ENCODE peak calls at places on chromosomes 11 and 22, in eight cellular contexts. N, J, M, W, U, E, T and I are unnamed samples.

GRCh38 chr11:12516387-12517110 is 139.2 kb downstream of the PARVA start:
- DNase-seq in N (no peak), J (no peak), M (no peak), W (no peak), U (no peak), E (no peak), T (no peak), I (no peak)

GRCh38 chr11:68584097-68584496 is 100.2 kb upstream of the GAL start:
- DNase-seq in N (no peak), J (no peak), M (peak), W (peak), U (peak), E (peak), T (peak), I (peak)

GRCh38 chr11:77421041-77421723 is 52.7 kb downstream of the PAK1 start:
- DNase-seq in N (no peak), J (no peak), M (no peak), W (no peak), U (no peak), E (no peak), T (no peak), I (no peak)

GRCh38 chr22:39915295-39915726 is 14.4 kb downstream of the GRAP2 start:
- DNase-seq in N (no peak), J (no peak), M (no peak), W (no peak), U (no peak), E (no peak), T (no peak), I (no peak)

GRCh38 chr11:94728541-94728940 is 39.6 kb upstream of the AMOTL1 start:
- DNase-seq in N (no peak), J (peak), M (no peak), W (no peak), U (no peak), E (no peak), T (no peak), I (no peak)

GRCh38 chr11:74282863-74283484 is 28.5 kb downstream of the P4HA3 start:
- DNase-seq in N (no peak), J (no peak), M (no peak), W (no peak), U (no peak), E (no peak), T (no peak), I (no peak)

GRCh38 chr11:108512706-108513105 is 14.5 kb upstream of the POGLUT3 start:
- DNase-seq in N (no peak), J (peak), M (no peak), W (no peak), U (no peak), E (no peak), T (no peak), I (no peak)

GRCh38 chr11:113994077-113994954 is 19.4 kb downstream of the HTR3A start:
- DNase-seq in N (no peak), J (no peak), M (peak), W (peak), U (no peak), E (no peak), T (no peak), I (peak)

GRCh38 chr11:116078101-116078561 is 573.9 kb upstream of the CADM1 start:
- DNase-seq in N (no peak), J (peak), M (peak), W (peak), U (no peak), E (no peak), T (no peak), I (no peak)

GRCh38 chr11:44065161-44065571 is 904 bp upstream of the ACCS start:
- DNase-seq in N (no peak), J (no peak), M (no peak), W (no peak), U (peak), E (no peak), T (no peak), I (no peak)

GRCh38 chr11:34655335-34656008 is 34.6 kb downstream of the EHF start:
- DNase-seq in N (no peak), J (peak), M (no peak), W (no peak), U (no peak), E (no peak), T (no peak), I (no peak)

GRCh38 chr11:118886681-118887111 is 3.0 kb downstream of the CXCR5 start:
- DNase-seq in N (no peak), J (no peak), M (peak), W (no peak), U (no peak), E (no peak), T (no peak), I (no peak)

GRCh38 chr11:12727556-12728070 is 53.4 kb downstream of the TEAD1 start:
- DNase-seq in N (no peak), J (peak), M (no peak), W (no peak), U (no peak), E (no peak), T (no peak), I (no peak)

GRCh38 chr11:47406896-47407745 is 1.3 kb upstream of the SLC39A13 start:
- DNase-seq in N (no peak), J (no peak), M (peak), W (peak), U (no peak), E (no peak), T (no peak), I (no peak)

GRCh38 chr22:37021710-37022482 is 2.4 kb downstream of the MPST start:
- DNase-seq in N (no peak), J (peak), M (peak), W (peak), U (no peak), E (no peak), T (peak), I (peak)

GRCh38 chr22:24417200-24417599 is 10.2 kb upstream of the ADORA2A start:
- DNase-seq in N (no peak), J (no peak), M (no peak), W (no peak), U (no peak), E (no peak), T (no peak), I (no peak)

DNA sequence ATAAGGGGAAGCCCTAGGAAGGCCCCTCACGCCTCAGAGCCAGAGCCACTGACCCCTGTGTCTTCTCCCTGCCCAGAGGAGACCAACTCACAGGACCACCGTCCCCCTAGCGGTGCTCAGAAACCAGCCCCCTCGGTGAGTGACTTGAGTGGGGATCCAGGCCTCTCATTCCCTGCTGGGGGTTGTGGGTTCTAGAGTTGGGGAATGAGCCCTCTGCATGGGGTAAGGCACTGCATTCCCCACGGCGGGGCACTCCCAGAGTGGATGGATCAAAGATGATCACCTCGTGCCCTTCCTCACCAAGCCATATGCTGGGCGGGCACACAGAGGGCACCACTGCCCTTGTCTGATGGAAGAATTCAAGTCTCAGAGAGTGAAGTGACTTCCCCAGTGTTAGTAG is 39.7 kb downstream of the ZC3H7B start:
- DNase-seq in N (no peak), J (no peak), M (no peak), W (no peak), U (no peak), E (no peak), T (no peak), I (no peak)
- TF ChIP-seq CTCF in N (no peak), J (no peak), M (no peak), W (no peak), U (peak), E (no peak), T (no peak), I (no peak)

GRCh38 chr22:35154937-35155387 is 89.0 kb downstream of the ISX start:
- DNase-seq in N (peak), J (peak), M (peak), W (peak), U (peak), E (peak), T (peak), I (peak)
- TF ChIP-seq CTCF in N (no peak), J (peak), M (peak), W (peak), U (peak), E (no peak), T (peak), I (peak)

GRCh38 chr22:20962491-20962945 is 4.5 kb upstream of the AIFM3 start:
- DNase-seq in N (no peak), J (no peak), M (no peak), W (no peak), U (no peak), E (no peak), T (no peak), I (no peak)
- TF ChIP-seq CTCF in N (no peak), J (no peak), M (no peak), W (no peak), U (no peak), E (no peak), T (no peak), I (no peak)

DNA sequence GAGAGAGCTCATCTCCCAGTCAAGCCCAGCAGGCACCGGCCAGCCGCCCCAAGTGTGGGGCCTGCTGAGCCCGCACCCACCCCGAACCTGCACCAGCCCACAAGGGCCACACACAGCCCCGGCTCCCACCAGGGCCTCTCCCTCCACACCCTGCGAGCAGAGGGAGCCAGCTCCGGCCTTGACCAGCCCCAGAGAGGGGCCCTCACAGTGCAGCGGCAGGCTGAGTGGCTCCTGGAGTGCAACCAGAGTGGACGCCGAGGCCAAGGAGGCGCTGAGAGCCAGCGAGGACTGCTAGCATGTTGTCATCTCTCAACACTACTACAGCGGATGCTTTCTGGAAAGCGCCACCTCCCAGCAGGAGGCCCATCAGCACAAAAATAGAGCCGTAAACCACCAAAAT is 10.9 kb downstream of the DEFB108B start:
- DNase-seq in N (no peak), J (no peak), M (no peak), W (peak), U (no peak), E (no peak), T (no peak), I (no peak)
- TF ChIP-seq CTCF in N (no peak), J (no peak), M (no peak), W (no peak), U (no peak), E (no peak), T (no peak), I (no peak)

DNA sequence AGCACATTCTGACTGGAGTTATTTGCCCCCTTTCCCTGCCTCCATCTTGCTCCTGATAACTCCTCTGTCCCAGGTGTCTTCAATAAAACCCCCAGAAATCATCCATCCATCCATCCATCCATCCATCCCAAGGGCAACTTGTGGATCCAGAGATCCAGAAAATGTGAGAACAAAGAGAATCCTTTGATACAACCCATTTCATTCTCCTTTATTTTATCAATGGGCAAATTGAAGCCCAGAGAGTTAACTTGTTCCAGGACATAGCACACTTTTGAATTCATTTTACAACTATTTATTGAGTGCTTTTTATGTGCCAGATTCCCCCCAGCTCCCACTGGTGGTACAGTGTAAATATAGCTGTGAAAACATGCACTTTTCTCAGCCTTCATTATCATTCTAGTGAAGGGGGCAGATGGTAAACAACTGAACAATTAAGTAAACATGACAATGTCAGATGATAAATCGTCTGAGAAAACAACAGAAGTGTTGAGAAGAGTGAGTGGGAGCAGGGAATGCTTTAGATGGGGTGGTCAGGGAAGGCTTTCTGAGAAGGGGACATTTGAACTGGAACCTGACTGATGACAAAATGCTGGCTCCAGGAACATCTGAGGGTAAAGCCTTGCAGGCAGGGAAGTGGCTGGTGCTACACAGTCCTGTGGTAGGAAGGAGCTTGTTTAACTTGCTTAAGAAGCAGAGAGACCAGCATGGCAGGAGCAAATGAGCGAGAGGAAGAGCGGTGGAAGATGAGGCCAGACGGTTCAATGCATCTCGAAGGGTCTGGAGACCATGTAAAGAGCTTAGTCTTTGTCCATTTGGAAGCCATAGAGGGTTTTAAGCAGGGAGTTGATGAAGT is 80.0 kb upstream of the TIMP3 start:
- DNase-seq in N (no peak), J (no peak), M (no peak), W (no peak), U (no peak), E (no peak), T (no peak), I (no peak)
- TF ChIP-seq CTCF in N (no peak), J (no peak), M (no peak), W (no peak), U (no peak), E (no peak), T (no peak), I (no peak)

DNA sequence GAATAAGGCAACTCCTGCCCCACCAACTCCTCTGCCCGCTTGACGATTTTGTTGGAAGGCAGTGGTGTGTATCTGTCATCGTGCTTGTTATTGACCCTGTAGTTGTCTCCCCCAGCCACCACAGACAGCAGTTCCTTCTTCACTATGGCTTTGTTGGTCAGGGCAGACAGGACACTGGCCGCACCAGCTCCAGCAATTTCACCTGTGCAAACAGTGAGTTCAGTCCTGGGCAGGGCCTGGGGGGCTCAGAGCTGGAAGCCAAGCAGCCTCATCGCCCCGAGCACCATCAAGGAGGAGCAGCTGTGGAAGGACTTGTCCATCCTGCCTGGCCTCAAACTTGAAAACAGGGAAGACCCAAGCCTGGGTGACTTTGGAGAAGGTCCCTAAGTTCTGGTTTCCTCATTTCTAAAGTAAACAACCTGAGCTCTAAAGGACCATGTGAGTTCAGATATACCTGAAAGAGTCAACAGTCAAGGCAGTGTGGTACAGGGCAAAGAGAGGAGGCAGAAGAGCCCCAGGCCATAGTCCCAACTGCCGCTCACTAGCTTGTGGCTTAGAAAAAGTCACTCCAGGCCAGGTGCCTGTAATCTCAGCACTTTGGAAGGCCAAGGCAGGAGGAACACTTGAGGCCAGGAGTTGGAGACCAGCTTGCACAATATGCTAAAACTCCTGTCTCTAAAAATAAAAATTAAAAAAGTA is 4.6 kb downstream of the PLAAT2 start:
- DNase-seq in N (peak), J (no peak), M (no peak), W (no peak), U (no peak), E (no peak), T (no peak), I (no peak)
- TF ChIP-seq CTCF in N (no peak), J (no peak), M (no peak), W (no peak), U (no peak), E (no peak), T (no peak), I (no peak)